ENCODE peak calls at places on chromosomes 5 and 9, in five cellular contexts. C is foreskin fibroblast, U is MM.1S, N is IMR-90, T is tibial nerve. I is an unnamed sample.

GRCh38 chr9:79565245-79565644 is 6.5 kb upstream of the TLE4 start:
- DNase-seq in C (peak; percentile 65), U (peak; percentile 84), N (peak; percentile 72), T (no peak), I (no peak)

GRCh38 chr9:124006448-124007156 is 5.0 kb upstream of the LHX2 start:
- DNase-seq in C (no peak), U (no peak), N (no peak), T (no peak), I (no peak)

GRCh38 chr9:134433101-134433500 is 106.8 kb downstream of the RXRA start:
- DNase-seq in C (peak; percentile 46), U (no peak), N (peak; percentile 20), T (no peak), I (no peak)

GRCh38 chr5:74895906-74896305 is 29.7 kb upstream of the FAM169A start:
- DNase-seq in C (peak; percentile 49), U (no peak), N (peak; percentile 59), T (no peak), I (peak; percentile 88)

GRCh38 chr9:112271466-112272098 is 61.8 kb downstream of the PTBP3 start:
- DNase-seq in C (no peak), U (no peak), N (peak; percentile 62), T (no peak), I (no peak)

GRCh38 chr9:131668439-131669233 is 71.2 kb downstream of the RAPGEF1 start:
- DNase-seq in C (peak; percentile 38), U (no peak), N (peak; percentile 84), T (no peak), I (no peak)

GRCh38 chr9:21392270-21392669 is 7.1 kb upstream of the IFNA2 start:
- DNase-seq in C (no peak), U (no peak), N (no peak), T (no peak), I (peak; percentile 36)

GRCh38 chr9:107705521-107705920 is 216.0 kb upstream of the KLF4 start:
- DNase-seq in C (no peak), U (no peak), N (no peak), T (no peak), I (no peak)

GRCh38 chr5:67234671-67235176 is 38.1 kb upstream of the CD180 start:
- DNase-seq in C (peak; percentile 68), U (no peak), N (peak; percentile 76), T (no peak), I (no peak)

GRCh38 chr5:34791761-34792244 is 47.2 kb upstream of the TTC23L start:
- DNase-seq in C (peak; percentile 10), U (no peak), N (peak; percentile 81), T (no peak), I (no peak)

GRCh38 chr9:105296889-105297288 is 52.4 kb downstream of the SLC44A1 start:
- DNase-seq in C (peak; percentile 87), U (no peak), N (peak; percentile 90), T (no peak), I (peak; percentile 94)

GRCh38 chr5:160369990-160370712 is at the start of gene C1QTNF2:
- DNase-seq in C (peak; percentile 67), U (no peak), N (peak; percentile 72), T (no peak), I (no peak)

GRCh38 chr9:33249087-33249657 is 9.2 kb downstream of the SPINK4 start:
- DNase-seq in C (no peak), U (peak; percentile 76), N (no peak), T (no peak), I (no peak)

GRCh38 chr5:77086611-77087483 is at the start of gene ZBED3:
- DNase-seq in C (peak; percentile 80), U (peak; percentile 54), N (peak; percentile 74), T (no peak), I (peak; percentile 70)

GRCh38 chr9:107404086-107404590 is 85.4 kb downstream of the KLF4 start:
- DNase-seq in C (no peak), U (no peak), N (no peak), T (no peak), I (no peak)

GRCh38 chr9:114777841-114778240 is 28.0 kb downstream of the TNFSF15 start:
- DNase-seq in C (no peak), U (no peak), N (no peak), T (no peak), I (no peak)

GRCh38 chr9:16266648-16267276 is 603.7 kb downstream of the BNC2 start:
- DNase-seq in C (no peak), U (no peak), N (no peak), T (no peak), I (no peak)

GRCh38 chr9:120842685-120843485 is at the start of gene PSMD5:
- DNase-seq in C (peak; percentile 99), U (peak; percentile 99), N (peak; percentile 100), T (peak; percentile 96), I (peak; percentile 95)

GRCh38 chr9:124216474-124217176 is 41.1 kb upstream of the NEK6 start:
- DNase-seq in C (no peak), U (peak; percentile 81), N (no peak), T (no peak), I (no peak)

GRCh38 chr9:107615325-107615724 is 125.8 kb upstream of the KLF4 start:
- DNase-seq in C (peak; percentile 48), U (no peak), N (peak; percentile 24), T (no peak), I (no peak)

GRCh38 chr5:4662845-4663244 is 477.3 kb upstream of the ADAMTS16 start:
- DNase-seq in C (no peak), U (no peak), N (no peak), T (no peak), I (no peak)

GRCh38 chr5:64767959-64768357 is 533 bp downstream of the SREK1IP1 start:
- DNase-seq in C (no peak), U (peak; percentile 13), N (peak; percentile 18), T (no peak), I (no peak)

GRCh38 chr9:130172161-130172857 is at the start of gene NCS1:
- DNase-seq in C (peak; percentile 74), U (no peak), N (peak; percentile 61), T (peak; percentile 48), I (no peak)

GRCh38 chr5:168659286-168659847 is 80.2 kb upstream of the PANK3 start:
- DNase-seq in C (no peak), U (no peak), N (no peak), T (no peak), I (no peak)

GRCh38 chr9:29214162-29214520 is 1640.9 kb upstream of the C9orf72 start:
- DNase-seq in C (no peak), U (no peak), N (no peak), T (no peak), I (no peak)
- H3K4me3 ChIP-seq in C (no peak overlapping the region), U (peak overlapping the region; percentile 67), N (no peak overlapping the region), T (peak overlapping the region; percentile 19), I (peak overlapping the region; percentile 41)

DNA sequence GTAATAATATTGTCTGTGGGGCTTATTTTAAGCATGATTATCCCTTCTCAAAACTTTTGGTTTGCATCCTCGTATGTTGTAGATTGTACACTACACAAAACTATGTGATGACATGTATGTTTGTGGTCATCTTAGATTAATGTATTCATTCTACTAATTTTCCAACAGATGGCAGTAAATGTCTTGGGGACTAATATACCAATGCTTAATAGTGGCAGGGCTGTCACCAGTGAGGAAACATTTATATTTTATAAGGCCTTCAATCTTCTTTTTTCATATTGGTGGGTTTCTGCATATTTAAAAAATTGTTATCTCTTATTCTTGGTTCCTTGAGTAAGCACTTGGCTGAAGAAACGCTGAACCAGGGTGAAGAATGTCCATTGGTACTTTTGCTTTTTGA is 530.4 kb downstream of the RASEF start:
- DNase-seq in C (no peak), U (no peak), N (peak; percentile 19), T (no peak), I (no peak)
- TF ChIP-seq CTCF in C (no peak), U (peak; percentile 36), N (peak; percentile 35), T (no peak), I (peak; percentile 50)

GRCh38 chr9:20351715-20352114 is 270.6 kb downstream of the MLLT3 start:
- DNase-seq in C (peak; percentile 48), U (no peak), N (no peak), T (no peak), I (peak; percentile 88)
- H3K4me3 ChIP-seq in C (no peak overlapping the region), U (no peak overlapping the region), N (no peak overlapping the region), T (no peak overlapping the region), I (no peak overlapping the region)

DNA sequence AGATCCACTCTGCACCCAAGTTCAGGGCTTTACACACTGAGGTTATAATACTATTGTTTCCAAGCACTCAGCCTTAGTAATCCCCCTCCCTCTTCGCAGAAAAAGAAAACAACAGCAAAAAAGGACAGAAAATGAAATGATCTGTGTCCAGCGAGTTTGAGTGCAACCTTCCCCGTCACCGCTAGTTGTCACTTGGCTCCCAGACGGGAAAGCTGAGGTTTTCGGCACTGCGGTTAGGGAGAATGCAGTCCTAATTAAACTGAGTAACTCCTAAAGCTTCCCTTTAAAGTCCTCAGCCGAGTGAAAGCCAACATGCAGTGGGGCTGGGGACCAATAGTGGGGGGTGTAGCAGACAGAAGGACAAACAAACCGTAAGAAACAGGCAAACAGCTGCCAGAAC is 786 bp downstream of the GLRA1 start:
- DNase-seq in C (no peak), U (no peak), N (no peak), T (no peak), I (no peak)
- TF ChIP-seq CTCF in C (peak; percentile 13), U (no peak), N (peak; percentile 7), T (no peak), I (peak; percentile 62)

GRCh38 chr5:135460246-135461033 is 8.3 kb upstream of the TIFAB start:
- DNase-seq in C (no peak), U (no peak), N (no peak), T (no peak), I (no peak)

GRCh38 chr5:135458921-135459331 is 6.8 kb upstream of the TIFAB start:
- DNase-seq in C (no peak), U (no peak), N (peak; percentile 35), T (no peak), I (no peak)

GRCh38 chr5:135458356-135458755 is 6.2 kb upstream of the TIFAB start:
- DNase-seq in C (no peak), U (no peak), N (no peak), T (no peak), I (no peak)

GRCh38 chr5:135462304-135462703 is 10.2 kb upstream of the TIFAB start:
- DNase-seq in C (no peak), U (peak; percentile 92), N (peak; percentile 42), T (no peak), I (no peak)

GRCh38 chr5:135461752-135462151 is 9.6 kb upstream of the TIFAB start:
- DNase-seq in C (no peak), U (no peak), N (no peak), T (no peak), I (no peak)
- H3K4me3 ChIP-seq in C (no peak overlapping the region), U (no peak overlapping the region), N (no peak overlapping the region), T (no peak overlapping the region), I (no peak overlapping the region)

GRCh38 chr9:36793277-36793676 is 220.6 kb downstream of the MELK start:
- DNase-seq in C (no peak), U (peak; percentile 10), N (no peak), T (no peak), I (no peak)
- TF ChIP-seq CTCF in C (no peak), U (peak; percentile 33), N (no peak), T (no peak), I (peak; percentile 48)

DNA sequence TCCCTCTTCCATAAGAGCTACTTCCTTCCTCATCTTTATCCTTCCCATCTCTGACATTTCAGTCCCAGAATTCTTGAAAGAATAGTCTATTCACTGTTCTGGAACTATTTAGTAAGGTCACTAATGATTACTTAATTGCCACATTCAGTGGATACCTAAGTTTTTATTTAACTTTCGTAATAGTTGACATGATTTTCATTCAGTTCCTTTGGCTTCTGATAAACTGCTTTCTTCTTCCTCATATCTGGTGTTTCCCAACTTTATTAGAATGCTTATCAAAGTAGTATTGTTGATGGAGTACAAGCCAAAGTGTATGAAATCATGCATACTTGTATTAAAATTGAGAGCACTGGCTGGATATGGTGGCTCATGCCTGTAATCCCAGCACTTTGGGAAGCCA is 10.8 kb downstream of the UBE2D2 start:
- DNase-seq in C (no peak), U (no peak), N (no peak), T (no peak), I (no peak)
- H3K4me3 ChIP-seq in C (no peak overlapping the region), U (no peak overlapping the region), N (no peak overlapping the region), T (no peak overlapping the region), I (no peak overlapping the region)